ENCODE peak calls at places on chromosome 19, in ten cellular contexts. One of them, this sample, is unnamed.

GRCh38 chr19:17337675-17338439 is 504 bp downstream of the GTPBP3 start:
- DNase-seq in HFFc6: no peak
- DNase-seq in GOT3: no peak
- DNase-seq in activated CD8-positive, alpha-beta memory T cell treated with anti-CD3 and anti-CD28 coated beads for 48 hours: no peak
- DNase-seq in uterus: no peak
- DNase-seq in IMR-90: no peak
- DNase-seq in KG1: no peak
- DNase-seq in foreskin keratinocyte: peak
- DNase-seq in stimulated activated CD8-positive, alpha-beta memory T cell treated with anti-CD3 and anti-CD28 coated beads, Interleukin-4, amount 100 ng/mL, for 1 hour: no peak
- DNase-seq in cardiac fibroblast: peak
- DNase-seq in this sample: no peak

GRCh38 chr19:49667473-49667872 is 1.7 kb downstream of the BCL2L12 start:
- DNase-seq in HFFc6: no peak
- DNase-seq in GOT3: no peak
- DNase-seq in activated CD8-positive, alpha-beta memory T cell treated with anti-CD3 and anti-CD28 coated beads for 48 hours: no peak
- DNase-seq in uterus: no peak
- DNase-seq in IMR-90: no peak
- DNase-seq in KG1: no peak
- DNase-seq in foreskin keratinocyte: no peak
- DNase-seq in stimulated activated CD8-positive, alpha-beta memory T cell treated with anti-CD3 and anti-CD28 coated beads, Interleukin-4, amount 100 ng/mL, for 1 hour: no peak
- DNase-seq in cardiac fibroblast: no peak
- DNase-seq in this sample: no peak

GRCh38 chr19:42083537-42083936 is 7.6 kb downstream of the ZNF574 start:
- DNase-seq in HFFc6: no peak
- DNase-seq in GOT3: no peak
- DNase-seq in activated CD8-positive, alpha-beta memory T cell treated with anti-CD3 and anti-CD28 coated beads for 48 hours: no peak
- DNase-seq in uterus: no peak
- DNase-seq in IMR-90: no peak
- DNase-seq in KG1: no peak
- DNase-seq in foreskin keratinocyte: peak
- DNase-seq in stimulated activated CD8-positive, alpha-beta memory T cell treated with anti-CD3 and anti-CD28 coated beads, Interleukin-4, amount 100 ng/mL, for 1 hour: no peak
- DNase-seq in cardiac fibroblast: no peak
- DNase-seq in this sample: no peak

GRCh38 chr19:17103177-17103576 is 27.6 kb downstream of the MYO9B start:
- DNase-seq in HFFc6: peak
- DNase-seq in GOT3: no peak
- DNase-seq in activated CD8-positive, alpha-beta memory T cell treated with anti-CD3 and anti-CD28 coated beads for 48 hours: no peak
- DNase-seq in uterus: no peak
- DNase-seq in IMR-90: peak
- DNase-seq in KG1: no peak
- DNase-seq in foreskin keratinocyte: no peak
- DNase-seq in stimulated activated CD8-positive, alpha-beta memory T cell treated with anti-CD3 and anti-CD28 coated beads, Interleukin-4, amount 100 ng/mL, for 1 hour: no peak
- DNase-seq in cardiac fibroblast: peak
- DNase-seq in this sample: peak

GRCh38 chr19:2670217-2670616 is 32.3 kb downstream of the GNG7 start:
- DNase-seq in HFFc6: no peak
- DNase-seq in GOT3: no peak
- DNase-seq in activated CD8-positive, alpha-beta memory T cell treated with anti-CD3 and anti-CD28 coated beads for 48 hours: no peak
- DNase-seq in uterus: no peak
- DNase-seq in IMR-90: no peak
- DNase-seq in KG1: no peak
- DNase-seq in foreskin keratinocyte: no peak
- DNase-seq in stimulated activated CD8-positive, alpha-beta memory T cell treated with anti-CD3 and anti-CD28 coated beads, Interleukin-4, amount 100 ng/mL, for 1 hour: no peak
- DNase-seq in cardiac fibroblast: no peak
- DNase-seq in this sample: no peak

GRCh38 chr19:2385053-2385721 is 25.1 kb downstream of the TMPRSS9 start:
- DNase-seq in HFFc6: peak
- DNase-seq in GOT3: no peak
- DNase-seq in activated CD8-positive, alpha-beta memory T cell treated with anti-CD3 and anti-CD28 coated beads for 48 hours: no peak
- DNase-seq in uterus: peak
- DNase-seq in IMR-90: peak
- DNase-seq in KG1: no peak
- DNase-seq in foreskin keratinocyte: peak
- DNase-seq in stimulated activated CD8-positive, alpha-beta memory T cell treated with anti-CD3 and anti-CD28 coated beads, Interleukin-4, amount 100 ng/mL, for 1 hour: no peak
- DNase-seq in cardiac fibroblast: peak
- DNase-seq in this sample: peak

GRCh38 chr19:3253270-3253669 is 28.8 kb downstream of the CELF5 start:
- DNase-seq in HFFc6: no peak
- DNase-seq in GOT3: no peak
- DNase-seq in activated CD8-positive, alpha-beta memory T cell treated with anti-CD3 and anti-CD28 coated beads for 48 hours: no peak
- DNase-seq in uterus: no peak
- DNase-seq in IMR-90: no peak
- DNase-seq in KG1: no peak
- DNase-seq in foreskin keratinocyte: no peak
- DNase-seq in stimulated activated CD8-positive, alpha-beta memory T cell treated with anti-CD3 and anti-CD28 coated beads, Interleukin-4, amount 100 ng/mL, for 1 hour: no peak
- DNase-seq in cardiac fibroblast: peak
- DNase-seq in this sample: peak

GRCh38 chr19:50658438-50659317 is 9.4 kb downstream of the C19orf81 start:
- DNase-seq in HFFc6: no peak
- DNase-seq in GOT3: no peak
- DNase-seq in activated CD8-positive, alpha-beta memory T cell treated with anti-CD3 and anti-CD28 coated beads for 48 hours: peak
- DNase-seq in uterus: peak
- DNase-seq in IMR-90: peak
- DNase-seq in KG1: peak
- DNase-seq in foreskin keratinocyte: no peak
- DNase-seq in stimulated activated CD8-positive, alpha-beta memory T cell treated with anti-CD3 and anti-CD28 coated beads, Interleukin-4, amount 100 ng/mL, for 1 hour: no peak
- DNase-seq in cardiac fibroblast: peak
- DNase-seq in this sample: peak

GRCh38 chr19:8194528-8195275 is 14.5 kb upstream of the CERS4 start:
- DNase-seq in HFFc6: no peak
- DNase-seq in GOT3: no peak
- DNase-seq in activated CD8-positive, alpha-beta memory T cell treated with anti-CD3 and anti-CD28 coated beads for 48 hours: no peak
- DNase-seq in uterus: no peak
- DNase-seq in IMR-90: no peak
- DNase-seq in KG1: no peak
- DNase-seq in foreskin keratinocyte: peak
- DNase-seq in stimulated activated CD8-positive, alpha-beta memory T cell treated with anti-CD3 and anti-CD28 coated beads, Interleukin-4, amount 100 ng/mL, for 1 hour: no peak
- DNase-seq in cardiac fibroblast: no peak
- DNase-seq in this sample: no peak

GRCh38 chr19:33505823-33506222 is 15.8 kb downstream of the PEPD start:
- DNase-seq in HFFc6: no peak
- DNase-seq in GOT3: no peak
- DNase-seq in activated CD8-positive, alpha-beta memory T cell treated with anti-CD3 and anti-CD28 coated beads for 48 hours: no peak
- DNase-seq in uterus: no peak
- DNase-seq in IMR-90: no peak
- DNase-seq in KG1: no peak
- DNase-seq in foreskin keratinocyte: no peak
- DNase-seq in stimulated activated CD8-positive, alpha-beta memory T cell treated with anti-CD3 and anti-CD28 coated beads, Interleukin-4, amount 100 ng/mL, for 1 hour: no peak
- DNase-seq in cardiac fibroblast: no peak
- DNase-seq in this sample: no peak

GRCh38 chr19:45558399-45558878 is 26.2 kb downstream of the OPA3 start:
- DNase-seq in HFFc6: no peak
- DNase-seq in GOT3: no peak
- DNase-seq in activated CD8-positive, alpha-beta memory T cell treated with anti-CD3 and anti-CD28 coated beads for 48 hours: no peak
- DNase-seq in uterus: no peak
- DNase-seq in IMR-90: peak
- DNase-seq in KG1: peak
- DNase-seq in foreskin keratinocyte: peak
- DNase-seq in stimulated activated CD8-positive, alpha-beta memory T cell treated with anti-CD3 and anti-CD28 coated beads, Interleukin-4, amount 100 ng/mL, for 1 hour: peak
- DNase-seq in cardiac fibroblast: peak
- DNase-seq in this sample: peak

GRCh38 chr19:49097453-49098288 is 12.4 kb downstream of the SNRNP70 start:
- DNase-seq in HFFc6: peak
- DNase-seq in GOT3: peak
- DNase-seq in activated CD8-positive, alpha-beta memory T cell treated with anti-CD3 and anti-CD28 coated beads for 48 hours: no peak
- DNase-seq in uterus: peak
- DNase-seq in IMR-90: peak
- DNase-seq in KG1: peak
- DNase-seq in foreskin keratinocyte: peak
- DNase-seq in stimulated activated CD8-positive, alpha-beta memory T cell treated with anti-CD3 and anti-CD28 coated beads, Interleukin-4, amount 100 ng/mL, for 1 hour: peak
- DNase-seq in cardiac fibroblast: peak
- DNase-seq in this sample: peak

GRCh38 chr19:51824603-51825002 is 29.6 kb downstream of the FPR3 start:
- DNase-seq in HFFc6: no peak
- DNase-seq in GOT3: no peak
- DNase-seq in activated CD8-positive, alpha-beta memory T cell treated with anti-CD3 and anti-CD28 coated beads for 48 hours: no peak
- DNase-seq in uterus: no peak
- DNase-seq in IMR-90: no peak
- DNase-seq in KG1: peak
- DNase-seq in foreskin keratinocyte: no peak
- DNase-seq in stimulated activated CD8-positive, alpha-beta memory T cell treated with anti-CD3 and anti-CD28 coated beads, Interleukin-4, amount 100 ng/mL, for 1 hour: no peak
- DNase-seq in cardiac fibroblast: no peak
- DNase-seq in this sample: no peak

GRCh38 chr19:49858591-49858985 is 7.6 kb downstream of the PTOV1 start:
- DNase-seq in HFFc6: no peak
- DNase-seq in GOT3: no peak
- DNase-seq in activated CD8-positive, alpha-beta memory T cell treated with anti-CD3 and anti-CD28 coated beads for 48 hours: no peak
- DNase-seq in uterus: no peak
- DNase-seq in IMR-90: no peak
- DNase-seq in KG1: no peak
- DNase-seq in foreskin keratinocyte: no peak
- DNase-seq in stimulated activated CD8-positive, alpha-beta memory T cell treated with anti-CD3 and anti-CD28 coated beads, Interleukin-4, amount 100 ng/mL, for 1 hour: no peak
- DNase-seq in cardiac fibroblast: no peak
- DNase-seq in this sample: no peak

GRCh38 chr19:3508771-3509535 is 2.8 kb downstream of the FZR1 start:
- DNase-seq in HFFc6: no peak
- DNase-seq in GOT3: no peak
- DNase-seq in activated CD8-positive, alpha-beta memory T cell treated with anti-CD3 and anti-CD28 coated beads for 48 hours: no peak
- DNase-seq in uterus: no peak
- DNase-seq in IMR-90: peak
- DNase-seq in KG1: no peak
- DNase-seq in foreskin keratinocyte: no peak
- DNase-seq in stimulated activated CD8-positive, alpha-beta memory T cell treated with anti-CD3 and anti-CD28 coated beads, Interleukin-4, amount 100 ng/mL, for 1 hour: no peak
- DNase-seq in cardiac fibroblast: no peak
- DNase-seq in this sample: no peak

GRCh38 chr19:48510421-48511268 is 990 bp downstream of the LMTK3 start:
- DNase-seq in HFFc6: peak
- DNase-seq in GOT3: no peak
- DNase-seq in activated CD8-positive, alpha-beta memory T cell treated with anti-CD3 and anti-CD28 coated beads for 48 hours: no peak
- DNase-seq in uterus: peak
- DNase-seq in IMR-90: peak
- DNase-seq in KG1: peak
- DNase-seq in foreskin keratinocyte: no peak
- DNase-seq in stimulated activated CD8-positive, alpha-beta memory T cell treated with anti-CD3 and anti-CD28 coated beads, Interleukin-4, amount 100 ng/mL, for 1 hour: peak
- DNase-seq in cardiac fibroblast: peak
- DNase-seq in this sample: peak

GRCh38 chr19:58209577-58209976 is 19.1 kb upstream of the ZNF544 start:
- DNase-seq in HFFc6: no peak
- DNase-seq in GOT3: no peak
- DNase-seq in activated CD8-positive, alpha-beta memory T cell treated with anti-CD3 and anti-CD28 coated beads for 48 hours: no peak
- DNase-seq in uterus: no peak
- DNase-seq in IMR-90: no peak
- DNase-seq in KG1: no peak
- DNase-seq in foreskin keratinocyte: no peak
- DNase-seq in stimulated activated CD8-positive, alpha-beta memory T cell treated with anti-CD3 and anti-CD28 coated beads, Interleukin-4, amount 100 ng/mL, for 1 hour: no peak
- DNase-seq in cardiac fibroblast: no peak
- DNase-seq in this sample: no peak

GRCh38 chr19:14369399-14370168 is 11.7 kb upstream of the ADGRE5 start:
- DNase-seq in HFFc6: no peak
- DNase-seq in GOT3: no peak
- DNase-seq in activated CD8-positive, alpha-beta memory T cell treated with anti-CD3 and anti-CD28 coated beads for 48 hours: no peak
- DNase-seq in uterus: peak
- DNase-seq in IMR-90: peak
- DNase-seq in KG1: peak
- DNase-seq in foreskin keratinocyte: no peak
- DNase-seq in stimulated activated CD8-positive, alpha-beta memory T cell treated with anti-CD3 and anti-CD28 coated beads, Interleukin-4, amount 100 ng/mL, for 1 hour: peak
- DNase-seq in cardiac fibroblast: peak
- DNase-seq in this sample: no peak

GRCh38 chr19:469833-470232 is 9.0 kb upstream of the SHC2 start:
- DNase-seq in HFFc6: no peak
- DNase-seq in GOT3: no peak
- DNase-seq in activated CD8-positive, alpha-beta memory T cell treated with anti-CD3 and anti-CD28 coated beads for 48 hours: no peak
- DNase-seq in uterus: no peak
- DNase-seq in IMR-90: no peak
- DNase-seq in KG1: no peak
- DNase-seq in foreskin keratinocyte: no peak
- DNase-seq in stimulated activated CD8-positive, alpha-beta memory T cell treated with anti-CD3 and anti-CD28 coated beads, Interleukin-4, amount 100 ng/mL, for 1 hour: no peak
- DNase-seq in cardiac fibroblast: no peak
- DNase-seq in this sample: no peak

GRCh38 chr19:19257836-19258588 is 15.1 kb downstream of the TM6SF2 start:
- DNase-seq in HFFc6: no peak
- DNase-seq in GOT3: no peak
- DNase-seq in activated CD8-positive, alpha-beta memory T cell treated with anti-CD3 and anti-CD28 coated beads for 48 hours: no peak
- DNase-seq in uterus: no peak
- DNase-seq in IMR-90: no peak
- DNase-seq in KG1: no peak
- DNase-seq in foreskin keratinocyte: no peak
- DNase-seq in stimulated activated CD8-positive, alpha-beta memory T cell treated with anti-CD3 and anti-CD28 coated beads, Interleukin-4, amount 100 ng/mL, for 1 hour: no peak
- DNase-seq in cardiac fibroblast: no peak
- DNase-seq in this sample: no peak

GRCh38 chr19:31350693-31351211 is 1.5 kb upstream of the TSHZ3 start:
- DNase-seq in HFFc6: peak
- DNase-seq in GOT3: no peak
- DNase-seq in activated CD8-positive, alpha-beta memory T cell treated with anti-CD3 and anti-CD28 coated beads for 48 hours: no peak
- DNase-seq in uterus: peak
- DNase-seq in IMR-90: peak
- DNase-seq in KG1: no peak
- DNase-seq in foreskin keratinocyte: no peak
- DNase-seq in stimulated activated CD8-positive, alpha-beta memory T cell treated with anti-CD3 and anti-CD28 coated beads, Interleukin-4, amount 100 ng/mL, for 1 hour: no peak
- DNase-seq in cardiac fibroblast: peak
- DNase-seq in this sample: peak

GRCh38 chr19:51187395-51188226 is 37.3 kb upstream of the CD33 start:
- DNase-seq in HFFc6: no peak
- DNase-seq in GOT3: no peak
- DNase-seq in activated CD8-positive, alpha-beta memory T cell treated with anti-CD3 and anti-CD28 coated beads for 48 hours: no peak
- DNase-seq in uterus: no peak
- DNase-seq in IMR-90: no peak
- DNase-seq in KG1: no peak
- DNase-seq in foreskin keratinocyte: no peak
- DNase-seq in stimulated activated CD8-positive, alpha-beta memory T cell treated with anti-CD3 and anti-CD28 coated beads, Interleukin-4, amount 100 ng/mL, for 1 hour: no peak
- DNase-seq in cardiac fibroblast: no peak
- DNase-seq in this sample: no peak

GRCh38 chr19:1221141-1221903 is 15.7 kb downstream of the STK11 start:
- DNase-seq in HFFc6: peak
- DNase-seq in GOT3: no peak
- DNase-seq in activated CD8-positive, alpha-beta memory T cell treated with anti-CD3 and anti-CD28 coated beads for 48 hours: no peak
- DNase-seq in uterus: peak
- DNase-seq in IMR-90: peak
- DNase-seq in KG1: no peak
- DNase-seq in foreskin keratinocyte: no peak
- DNase-seq in stimulated activated CD8-positive, alpha-beta memory T cell treated with anti-CD3 and anti-CD28 coated beads, Interleukin-4, amount 100 ng/mL, for 1 hour: no peak
- DNase-seq in cardiac fibroblast: peak
- DNase-seq in this sample: peak

GRCh38 chr19:56270676-56271075 is 1.9 kb upstream of the EDDM13 start:
- DNase-seq in HFFc6: peak
- DNase-seq in GOT3: no peak
- DNase-seq in activated CD8-positive, alpha-beta memory T cell treated with anti-CD3 and anti-CD28 coated beads for 48 hours: no peak
- DNase-seq in uterus: no peak
- DNase-seq in IMR-90: peak
- DNase-seq in KG1: no peak
- DNase-seq in foreskin keratinocyte: no peak
- DNase-seq in stimulated activated CD8-positive, alpha-beta memory T cell treated with anti-CD3 and anti-CD28 coated beads, Interleukin-4, amount 100 ng/mL, for 1 hour: no peak
- DNase-seq in cardiac fibroblast: peak
- DNase-seq in this sample: no peak

GRCh38 chr19:45902651-45903625 is 525 bp upstream of the MYPOP start:
- DNase-seq in HFFc6: peak
- DNase-seq in GOT3: peak
- DNase-seq in activated CD8-positive, alpha-beta memory T cell treated with anti-CD3 and anti-CD28 coated beads for 48 hours: peak
- DNase-seq in uterus: peak
- DNase-seq in IMR-90: peak
- DNase-seq in KG1: peak
- DNase-seq in foreskin keratinocyte: peak
- DNase-seq in stimulated activated CD8-positive, alpha-beta memory T cell treated with anti-CD3 and anti-CD28 coated beads, Interleukin-4, amount 100 ng/mL, for 1 hour: peak
- DNase-seq in cardiac fibroblast: peak
- DNase-seq in this sample: peak

GRCh38 chr19:6125571-6125989 is 9.9 kb upstream of the ACSBG2 start:
- DNase-seq in HFFc6: peak
- DNase-seq in GOT3: no peak
- DNase-seq in activated CD8-positive, alpha-beta memory T cell treated with anti-CD3 and anti-CD28 coated beads for 48 hours: no peak
- DNase-seq in uterus: peak
- DNase-seq in IMR-90: peak
- DNase-seq in KG1: peak
- DNase-seq in foreskin keratinocyte: peak
- DNase-seq in stimulated activated CD8-positive, alpha-beta memory T cell treated with anti-CD3 and anti-CD28 coated beads, Interleukin-4, amount 100 ng/mL, for 1 hour: no peak
- DNase-seq in cardiac fibroblast: peak
- DNase-seq in this sample: peak

GRCh38 chr19:4584670-4585460 is 25.4 kb upstream of the SEMA6B start:
- DNase-seq in HFFc6: no peak
- DNase-seq in GOT3: no peak
- DNase-seq in activated CD8-positive, alpha-beta memory T cell treated with anti-CD3 and anti-CD28 coated beads for 48 hours: no peak
- DNase-seq in uterus: no peak
- DNase-seq in IMR-90: no peak
- DNase-seq in KG1: no peak
- DNase-seq in foreskin keratinocyte: no peak
- DNase-seq in stimulated activated CD8-positive, alpha-beta memory T cell treated with anti-CD3 and anti-CD28 coated beads, Interleukin-4, amount 100 ng/mL, for 1 hour: no peak
- DNase-seq in cardiac fibroblast: no peak
- DNase-seq in this sample: no peak

GRCh38 chr19:14248578-14249011 is 42.6 kb upstream of the ADGRL1 start:
- DNase-seq in HFFc6: no peak
- DNase-seq in GOT3: no peak
- DNase-seq in activated CD8-positive, alpha-beta memory T cell treated with anti-CD3 and anti-CD28 coated beads for 48 hours: peak
- DNase-seq in uterus: peak
- DNase-seq in IMR-90: no peak
- DNase-seq in KG1: no peak
- DNase-seq in foreskin keratinocyte: no peak
- DNase-seq in stimulated activated CD8-positive, alpha-beta memory T cell treated with anti-CD3 and anti-CD28 coated beads, Interleukin-4, amount 100 ng/mL, for 1 hour: no peak
- DNase-seq in cardiac fibroblast: no peak
- DNase-seq in this sample: peak

This sample was measured in choroid plexus epithelial cell.